ENCODE peak calls at places on chromosome 4, in four cellular contexts. P is DMS 273 treated with DMSO at 0.1 percent for 48 hours; K is aorta; L is stimulated activated CD4-positive, alpha-beta T cell treated with anti-CD3 and anti-CD28 coated beads, TNF-alpha, amount 100 ng/mL, for 1 hour. Q is an unnamed sample.

GRCh38 chr4:73646117-73646516 is 25.9 kb upstream of the RASSF6 start:
- DNase-seq in P (no peak), K (no peak), L (no peak), Q (no peak)

GRCh38 chr4:84492290-84492689 is 6.8 kb downstream of the NKX6-1 start:
- DNase-seq in P (no peak), K (no peak), L (no peak), Q (no peak)

GRCh38 chr4:899556-899906 is 32.6 kb downstream of the GAK start:
- DNase-seq in P (no peak), K (no peak), L (no peak), Q (peak; percentile 33)

GRCh38 chr4:11801466-11802446 is 373.1 kb upstream of the HS3ST1 start:
- DNase-seq in P (no peak), K (no peak), L (no peak), Q (no peak)

GRCh38 chr4:66465111-66465510 is 794.8 kb upstream of the EPHA5 start:
- DNase-seq in P (no peak), K (no peak), L (no peak), Q (no peak)

GRCh38 chr4:912548-913279 is 19.4 kb downstream of the GAK start:
- DNase-seq in P (no peak), K (peak; percentile 31), L (no peak), Q (peak; percentile 44)

GRCh38 chr4:189511581-189511980 is 429.1 kb upstream of the FRG1 start:
- DNase-seq in P (no peak), K (no peak), L (no peak), Q (no peak)

GRCh38 chr4:6529021-6529420 is 46.0 kb upstream of the MAN2B2 start:
- DNase-seq in P (no peak), K (no peak), L (no peak), Q (no peak)

GRCh38 chr4:78645853-78646757 is 94.5 kb downstream of the ANXA3 start:
- DNase-seq in P (no peak), K (peak; percentile 76), L (no peak), Q (peak; percentile 75)

GRCh38 chr4:107734120-107734519 is 14.1 kb upstream of the PAPSS1 start:
- DNase-seq in P (no peak), K (no peak), L (no peak), Q (no peak)

GRCh38 chr4:126414741-126415140 is 1100.0 kb downstream of the FAT4 start:
- DNase-seq in P (no peak), K (no peak), L (no peak), Q (no peak)

GRCh38 chr4:82896755-82897154 is 3.8 kb upstream of the THAP9 start:
- DNase-seq in P (no peak), K (no peak), L (no peak), Q (no peak)

GRCh38 chr4:7226464-7226863 is 34.1 kb downstream of the SORCS2 start:
- DNase-seq in P (no peak), K (no peak), L (no peak), Q (no peak)

GRCh38 chr4:32986236-32986635 is 2266.1 kb downstream of the PCDH7 start:
- DNase-seq in P (no peak), K (no peak), L (no peak), Q (no peak)

GRCh38 chr4:8741513-8742226 is 130.0 kb downstream of the HMX1 start:
- DNase-seq in P (no peak), K (peak; percentile 54), L (no peak), Q (no peak)

GRCh38 chr4:24736066-24736465 is 59.3 kb upstream of the SOD3 start:
- DNase-seq in P (no peak), K (no peak), L (no peak), Q (no peak)

GRCh38 chr4:117478702-117479101 is 393.3 kb upstream of the TRAM1L1 start:
- DNase-seq in P (peak; percentile 2), K (no peak), L (no peak), Q (no peak)

GRCh38 chr4:121061861-121062260 is 10.5 kb downstream of the NDNF start:
- DNase-seq in P (no peak), K (no peak), L (no peak), Q (no peak)

GRCh38 chr4:2290974-2291704 is 29.2 kb upstream of the MXD4 start:
- DNase-seq in P (no peak), K (peak; percentile 68), L (no peak), Q (peak; percentile 53)

GRCh38 chr4:162909952-162910351 is 256.7 kb downstream of the NAF1 start:
- DNase-seq in P (no peak), K (no peak), L (no peak), Q (no peak)

GRCh38 chr4:152162331-152162697 is 373.6 kb downstream of the FBXW7 start:
- DNase-seq in P (no peak), K (no peak), L (no peak), Q (no peak)

GRCh38 chr4:154399259-154399974 is 92.2 kb downstream of the DCHS2 start:
- DNase-seq in P (no peak), K (no peak), L (no peak), Q (no peak)

GRCh38 chr4:47483722-47484121 is 1.4 kb upstream of the ATP10D start:
- DNase-seq in P (no peak), K (no peak), L (no peak), Q (no peak)

GRCh38 chr4:158018090-158018808 is 154.6 kb downstream of the GASK1B start:
- DNase-seq in P (no peak), K (no peak), L (no peak), Q (no peak)

GRCh38 chr4:182240161-182241130 is 2.8 kb upstream of the TENM3 start:
- DNase-seq in P (no peak), K (no peak), L (no peak), Q (no peak)

GRCh38 chr4:3257691-3258482 is 8.9 kb downstream of the MSANTD1 start:
- DNase-seq in P (no peak), K (peak; percentile 60), L (no peak), Q (peak; percentile 53)

GRCh38 chr4:139890810-139891209 is 225.2 kb downstream of the MGST2 start:
- DNase-seq in P (no peak), K (no peak), L (no peak), Q (no peak)

GRCh38 chr4:83454626-83455025 is 997 bp downstream of the HELQ start:
- DNase-seq in P (no peak), K (no peak), L (no peak), Q (no peak)

GRCh38 chr4:47465008-47465407 is 1.5 kb upstream of the COMMD8 start:
- DNase-seq in P (no peak), K (no peak), L (no peak), Q (no peak)

GRCh38 chr4:98242538-98242937 is 18.6 kb upstream of the RAP1GDS1 start:
- DNase-seq in P (no peak), K (no peak), L (no peak), Q (no peak)

GRCh38 chr4:98583265-98583664 is 75.1 kb downstream of the TSPAN5 start:
- DNase-seq in P (no peak), K (no peak), L (no peak), Q (no peak)

GRCh38 chr4:3369781-3370660 is 71.7 kb upstream of the HGFAC start:
- DNase-seq in P (no peak), K (peak; percentile 82), L (no peak), Q (no peak)

GRCh38 chr4:3321295-3321889 is 28.6 kb downstream of the RGS12 start:
- DNase-seq in P (no peak), K (peak; percentile 74), L (no peak), Q (peak; percentile 84)

GRCh38 chr4:6935961-6936360 is 26.3 kb downstream of the TBC1D14 start:
- DNase-seq in P (no peak), K (no peak), L (no peak), Q (no peak)

GRCh38 chr4:67885727-67886126 is 1.9 kb upstream of the TMPRSS11D start:
- DNase-seq in P (no peak), K (no peak), L (no peak), Q (no peak)

GRCh38 chr4:7798215-7798995 is 141.3 kb downstream of the AFAP1 start:
- DNase-seq in P (no peak), K (no peak), L (no peak), Q (no peak)